ENCODE peak calls at places on chromosomes 4 and X, in ten cellular contexts. One of them, this sample, is unnamed.

GRCh38 chr4:177281544-177281943 is 28.1 kb upstream of the NEIL3 start:
- DNase-seq in HFFc6: no peak
- DNase-seq in Calu3: no peak
- DNase-seq in ACHN: no peak
- DNase-seq in left ventricle myocardium inferior: no peak
- DNase-seq in dorsolateral prefrontal cortex: no peak
- DNase-seq in activated effector memory CD4-positive, alpha-beta T cell treated with Interleukin-2 at 50 U/mL for 16 hours: no peak
- DNase-seq in NCI-H2029 treated with DMSO at 0.1 percent for 48 hours: no peak
- DNase-seq in HEK293T: no peak
- DNase-seq in mucosa of descending colon: no peak
- DNase-seq in this sample: no peak

GRCh38 chr4:101711590-101712255 is 78.8 kb upstream of the BANK1 start:
- DNase-seq in dorsolateral prefrontal cortex: no peak
- DNase-seq in activated effector memory CD4-positive, alpha-beta T cell treated with Interleukin-2 at 50 U/mL for 16 hours: no peak
- DNase-seq in mucosa of descending colon: no peak
- DNase-seq in Calu3: no peak
- DNase-seq in ACHN: no peak
- DNase-seq in HEK293T: no peak
- DNase-seq in left ventricle myocardium inferior: no peak
- DNase-seq in HFFc6: no peak
- DNase-seq in NCI-H2029 treated with DMSO at 0.1 percent for 48 hours: no peak
- DNase-seq in this sample: no peak

GRCh38 chr4:82519072-82519471 is 42.7 kb downstream of the TMEM150C start:
- DNase-seq in left ventricle myocardium inferior: no peak
- DNase-seq in ACHN: no peak
- DNase-seq in HEK293T: no peak
- DNase-seq in Calu3: no peak
- DNase-seq in activated effector memory CD4-positive, alpha-beta T cell treated with Interleukin-2 at 50 U/mL for 16 hours: no peak
- DNase-seq in mucosa of descending colon: no peak
- DNase-seq in dorsolateral prefrontal cortex: no peak
- DNase-seq in NCI-H2029 treated with DMSO at 0.1 percent for 48 hours: no peak
- DNase-seq in HFFc6: no peak
- DNase-seq in this sample: peak; percentile 2

GRCh38 chr4:73735231-73735630 is 5.1 kb upstream of the CXCL8 start:
- DNase-seq in ACHN: no peak
- DNase-seq in dorsolateral prefrontal cortex: no peak
- DNase-seq in Calu3: no peak
- DNase-seq in mucosa of descending colon: no peak
- DNase-seq in HFFc6: peak; percentile 39
- DNase-seq in left ventricle myocardium inferior: no peak
- DNase-seq in HEK293T: no peak
- DNase-seq in activated effector memory CD4-positive, alpha-beta T cell treated with Interleukin-2 at 50 U/mL for 16 hours: no peak
- DNase-seq in NCI-H2029 treated with DMSO at 0.1 percent for 48 hours: no peak
- DNase-seq in this sample: no peak

GRCh38 chrX:129606918-129607317 is 47.8 kb downstream of the APLN start:
- DNase-seq in ACHN: peak; percentile 38
- DNase-seq in left ventricle myocardium inferior: no peak
- DNase-seq in NCI-H2029 treated with DMSO at 0.1 percent for 48 hours: peak; percentile 18
- DNase-seq in dorsolateral prefrontal cortex: no peak
- DNase-seq in Calu3: peak; percentile 64
- DNase-seq in mucosa of descending colon: peak; percentile 76
- DNase-seq in HEK293T: peak; percentile 82
- DNase-seq in activated effector memory CD4-positive, alpha-beta T cell treated with Interleukin-2 at 50 U/mL for 16 hours: peak; percentile 20
- DNase-seq in HFFc6: peak; percentile 8
- DNase-seq in this sample: peak; percentile 28

GRCh38 chr4:185774815-185775684 is 36.9 kb downstream of the SORBS2 start:
- DNase-seq in NCI-H2029 treated with DMSO at 0.1 percent for 48 hours: no peak
- DNase-seq in ACHN: no peak
- DNase-seq in mucosa of descending colon: peak; percentile 29
- DNase-seq in dorsolateral prefrontal cortex: no peak
- DNase-seq in activated effector memory CD4-positive, alpha-beta T cell treated with Interleukin-2 at 50 U/mL for 16 hours: no peak
- DNase-seq in Calu3: peak; percentile 49
- DNase-seq in HFFc6: peak; percentile 79
- DNase-seq in HEK293T: no peak
- DNase-seq in left ventricle myocardium inferior: no peak
- DNase-seq in this sample: peak; percentile 51

GRCh38 chrX:135543924-135544323 is 23.5 kb downstream of the INTS6L start:
- DNase-seq in HEK293T: no peak
- DNase-seq in left ventricle myocardium inferior: no peak
- DNase-seq in mucosa of descending colon: peak; percentile 65
- DNase-seq in dorsolateral prefrontal cortex: no peak
- DNase-seq in HFFc6: no peak
- DNase-seq in NCI-H2029 treated with DMSO at 0.1 percent for 48 hours: no peak
- DNase-seq in ACHN: peak; percentile 1
- DNase-seq in activated effector memory CD4-positive, alpha-beta T cell treated with Interleukin-2 at 50 U/mL for 16 hours: no peak
- DNase-seq in Calu3: no peak
- DNase-seq in this sample: no peak

GRCh38 chr4:106522839-106523238 is 154.3 kb upstream of the GIMD1 start:
- DNase-seq in activated effector memory CD4-positive, alpha-beta T cell treated with Interleukin-2 at 50 U/mL for 16 hours: no peak
- DNase-seq in ACHN: peak; percentile 27
- DNase-seq in NCI-H2029 treated with DMSO at 0.1 percent for 48 hours: no peak
- DNase-seq in left ventricle myocardium inferior: no peak
- DNase-seq in HEK293T: peak; percentile 12
- DNase-seq in mucosa of descending colon: no peak
- DNase-seq in dorsolateral prefrontal cortex: no peak
- DNase-seq in HFFc6: peak; percentile 15
- DNase-seq in Calu3: no peak
- DNase-seq in this sample: no peak

GRCh38 chrX:53440631-53441517 is 6.7 kb upstream of the HSD17B10 start:
- DNase-seq in mucosa of descending colon: peak; percentile 51
- DNase-seq in activated effector memory CD4-positive, alpha-beta T cell treated with Interleukin-2 at 50 U/mL for 16 hours: no peak
- DNase-seq in left ventricle myocardium inferior: peak; percentile 67
- DNase-seq in HFFc6: peak; percentile 9
- DNase-seq in NCI-H2029 treated with DMSO at 0.1 percent for 48 hours: no peak
- DNase-seq in Calu3: peak; percentile 29
- DNase-seq in HEK293T: no peak
- DNase-seq in ACHN: no peak
- DNase-seq in dorsolateral prefrontal cortex: peak; percentile 41
- DNase-seq in this sample: peak; percentile 19

GRCh38 chrX:81957900-81958545 is 756.1 kb downstream of the SH3BGRL start:
- DNase-seq in activated effector memory CD4-positive, alpha-beta T cell treated with Interleukin-2 at 50 U/mL for 16 hours: no peak
- DNase-seq in HFFc6: no peak
- DNase-seq in NCI-H2029 treated with DMSO at 0.1 percent for 48 hours: no peak
- DNase-seq in HEK293T: peak; percentile 17
- DNase-seq in Calu3: peak; percentile 23
- DNase-seq in ACHN: peak; percentile 17
- DNase-seq in left ventricle myocardium inferior: no peak
- DNase-seq in mucosa of descending colon: no peak
- DNase-seq in dorsolateral prefrontal cortex: no peak
- DNase-seq in this sample: peak; percentile 4

GRCh38 chr4:1246111-1246881 is 2.6 kb downstream of the CTBP1 start:
- DNase-seq in activated effector memory CD4-positive, alpha-beta T cell treated with Interleukin-2 at 50 U/mL for 16 hours: no peak
- DNase-seq in HEK293T: no peak
- DNase-seq in mucosa of descending colon: no peak
- DNase-seq in HFFc6: no peak
- DNase-seq in Calu3: peak; percentile 39
- DNase-seq in left ventricle myocardium inferior: peak; percentile 26
- DNase-seq in NCI-H2029 treated with DMSO at 0.1 percent for 48 hours: no peak
- DNase-seq in ACHN: no peak
- DNase-seq in dorsolateral prefrontal cortex: no peak
- DNase-seq in this sample: no peak

GRCh38 chr4:69147334-69147733 is 51.1 kb downstream of the UGT2B7 start:
- DNase-seq in HEK293T: no peak
- DNase-seq in HFFc6: no peak
- DNase-seq in dorsolateral prefrontal cortex: no peak
- DNase-seq in left ventricle myocardium inferior: no peak
- DNase-seq in NCI-H2029 treated with DMSO at 0.1 percent for 48 hours: peak; percentile 64
- DNase-seq in Calu3: no peak
- DNase-seq in mucosa of descending colon: no peak
- DNase-seq in activated effector memory CD4-positive, alpha-beta T cell treated with Interleukin-2 at 50 U/mL for 16 hours: no peak
- DNase-seq in ACHN: no peak
- DNase-seq in this sample: no peak

GRCh38 chr4:122759639-122760310 is 27.3 kb downstream of the BBS12 start:
- DNase-seq in HEK293T: no peak
- DNase-seq in dorsolateral prefrontal cortex: no peak
- DNase-seq in NCI-H2029 treated with DMSO at 0.1 percent for 48 hours: no peak
- DNase-seq in HFFc6: peak; percentile 30
- DNase-seq in mucosa of descending colon: no peak
- DNase-seq in Calu3: no peak
- DNase-seq in activated effector memory CD4-positive, alpha-beta T cell treated with Interleukin-2 at 50 U/mL for 16 hours: no peak
- DNase-seq in left ventricle myocardium inferior: no peak
- DNase-seq in ACHN: peak; percentile 47
- DNase-seq in this sample: no peak

GRCh38 chr4:186728631-186729271 is 5.1 kb upstream of the FAT1 start:
- DNase-seq in dorsolateral prefrontal cortex: no peak
- DNase-seq in activated effector memory CD4-positive, alpha-beta T cell treated with Interleukin-2 at 50 U/mL for 16 hours: no peak
- DNase-seq in HFFc6: peak; percentile 65
- DNase-seq in left ventricle myocardium inferior: no peak
- DNase-seq in ACHN: peak; percentile 9
- DNase-seq in NCI-H2029 treated with DMSO at 0.1 percent for 48 hours: no peak
- DNase-seq in HEK293T: no peak
- DNase-seq in Calu3: peak; percentile 42
- DNase-seq in mucosa of descending colon: no peak
- DNase-seq in this sample: peak; percentile 56

GRCh38 chr4:109486007-109486406 is 52.4 kb downstream of the SEC24B start:
- DNase-seq in left ventricle myocardium inferior: no peak
- DNase-seq in mucosa of descending colon: no peak
- DNase-seq in HEK293T: no peak
- DNase-seq in Calu3: no peak
- DNase-seq in NCI-H2029 treated with DMSO at 0.1 percent for 48 hours: no peak
- DNase-seq in HFFc6: no peak
- DNase-seq in ACHN: no peak
- DNase-seq in dorsolateral prefrontal cortex: no peak
- DNase-seq in activated effector memory CD4-positive, alpha-beta T cell treated with Interleukin-2 at 50 U/mL for 16 hours: no peak
- DNase-seq in this sample: no peak

GRCh38 chrX:22124098-22124497 is 92.0 kb downstream of the PHEX start:
- DNase-seq in left ventricle myocardium inferior: no peak
- DNase-seq in activated effector memory CD4-positive, alpha-beta T cell treated with Interleukin-2 at 50 U/mL for 16 hours: no peak
- DNase-seq in dorsolateral prefrontal cortex: no peak
- DNase-seq in NCI-H2029 treated with DMSO at 0.1 percent for 48 hours: no peak
- DNase-seq in HFFc6: no peak
- DNase-seq in HEK293T: no peak
- DNase-seq in ACHN: no peak
- DNase-seq in Calu3: no peak
- DNase-seq in mucosa of descending colon: no peak
- DNase-seq in this sample: peak; percentile 44

GRCh38 chr4:137531121-137531520 is 1.2 kb downstream of the PCDH18 start:
- DNase-seq in left ventricle myocardium inferior: no peak
- DNase-seq in mucosa of descending colon: peak; percentile 19
- DNase-seq in NCI-H2029 treated with DMSO at 0.1 percent for 48 hours: no peak
- DNase-seq in HEK293T: peak; percentile 18
- DNase-seq in ACHN: no peak
- DNase-seq in activated effector memory CD4-positive, alpha-beta T cell treated with Interleukin-2 at 50 U/mL for 16 hours: no peak
- DNase-seq in Calu3: no peak
- DNase-seq in HFFc6: peak; percentile 49
- DNase-seq in dorsolateral prefrontal cortex: no peak
- DNase-seq in this sample: no peak

GRCh38 chrX:16278927-16279326 is 111.6 kb downstream of the MAGEB17 start:
- DNase-seq in dorsolateral prefrontal cortex: no peak
- DNase-seq in ACHN: no peak
- DNase-seq in NCI-H2029 treated with DMSO at 0.1 percent for 48 hours: no peak
- DNase-seq in mucosa of descending colon: peak; percentile 2
- DNase-seq in activated effector memory CD4-positive, alpha-beta T cell treated with Interleukin-2 at 50 U/mL for 16 hours: no peak
- DNase-seq in HFFc6: no peak
- DNase-seq in HEK293T: no peak
- DNase-seq in Calu3: no peak
- DNase-seq in left ventricle myocardium inferior: no peak
- DNase-seq in this sample: no peak

GRCh38 chrX:69133561-69134542 is 31.4 kb downstream of the PJA1 start:
- DNase-seq in activated effector memory CD4-positive, alpha-beta T cell treated with Interleukin-2 at 50 U/mL for 16 hours: no peak
- DNase-seq in NCI-H2029 treated with DMSO at 0.1 percent for 48 hours: no peak
- DNase-seq in dorsolateral prefrontal cortex: no peak
- DNase-seq in left ventricle myocardium inferior: no peak
- DNase-seq in ACHN: peak; percentile 62
- DNase-seq in Calu3: peak; percentile 70
- DNase-seq in mucosa of descending colon: peak; percentile 12
- DNase-seq in HEK293T: peak; percentile 81
- DNase-seq in HFFc6: peak; percentile 55
- DNase-seq in this sample: peak; percentile 22

GRCh38 chr4:7315286-7315685 is 119.4 kb downstream of the PSAPL1 start:
- DNase-seq in Calu3: no peak
- DNase-seq in dorsolateral prefrontal cortex: no peak
- DNase-seq in HFFc6: no peak
- DNase-seq in HEK293T: no peak
- DNase-seq in activated effector memory CD4-positive, alpha-beta T cell treated with Interleukin-2 at 50 U/mL for 16 hours: no peak
- DNase-seq in NCI-H2029 treated with DMSO at 0.1 percent for 48 hours: no peak
- DNase-seq in ACHN: no peak
- DNase-seq in mucosa of descending colon: no peak
- DNase-seq in left ventricle myocardium inferior: no peak
- DNase-seq in this sample: no peak

GRCh38 chr4:3330682-3331081 is 37.9 kb downstream of the RGS12 start:
- DNase-seq in ACHN: no peak
- DNase-seq in HFFc6: no peak
- DNase-seq in HEK293T: no peak
- DNase-seq in NCI-H2029 treated with DMSO at 0.1 percent for 48 hours: no peak
- DNase-seq in activated effector memory CD4-positive, alpha-beta T cell treated with Interleukin-2 at 50 U/mL for 16 hours: no peak
- DNase-seq in mucosa of descending colon: no peak
- DNase-seq in left ventricle myocardium inferior: no peak
- DNase-seq in Calu3: no peak
- DNase-seq in dorsolateral prefrontal cortex: no peak
- DNase-seq in this sample: no peak

GRCh38 chr4:174505892-174506291 is 16.4 kb downstream of the HPGD start:
- DNase-seq in left ventricle myocardium inferior: no peak
- DNase-seq in Calu3: no peak
- DNase-seq in HFFc6: no peak
- DNase-seq in activated effector memory CD4-positive, alpha-beta T cell treated with Interleukin-2 at 50 U/mL for 16 hours: no peak
- DNase-seq in HEK293T: no peak
- DNase-seq in dorsolateral prefrontal cortex: no peak
- DNase-seq in NCI-H2029 treated with DMSO at 0.1 percent for 48 hours: no peak
- DNase-seq in mucosa of descending colon: no peak
- DNase-seq in ACHN: no peak
- DNase-seq in this sample: no peak

GRCh38 chrX:118495061-118495921 is at the start of gene DOCK11:
- DNase-seq in ACHN: peak; percentile 79
- DNase-seq in left ventricle myocardium inferior: peak; percentile 74
- DNase-seq in Calu3: peak; percentile 54
- DNase-seq in dorsolateral prefrontal cortex: peak; percentile 66
- DNase-seq in NCI-H2029 treated with DMSO at 0.1 percent for 48 hours: no peak
- DNase-seq in activated effector memory CD4-positive, alpha-beta T cell treated with Interleukin-2 at 50 U/mL for 16 hours: peak; percentile 75
- DNase-seq in HFFc6: peak; percentile 65
- DNase-seq in HEK293T: peak; percentile 73
- DNase-seq in mucosa of descending colon: peak; percentile 62
- DNase-seq in this sample: peak; percentile 91

GRCh38 chr4:123350191-123350544 is 46.4 kb upstream of the SPRY1 start:
- DNase-seq in dorsolateral prefrontal cortex: no peak
- DNase-seq in HEK293T: no peak
- DNase-seq in NCI-H2029 treated with DMSO at 0.1 percent for 48 hours: no peak
- DNase-seq in ACHN: no peak
- DNase-seq in activated effector memory CD4-positive, alpha-beta T cell treated with Interleukin-2 at 50 U/mL for 16 hours: no peak
- DNase-seq in mucosa of descending colon: peak; percentile 32
- DNase-seq in HFFc6: no peak
- DNase-seq in Calu3: peak; percentile 19
- DNase-seq in left ventricle myocardium inferior: no peak
- DNase-seq in this sample: no peak

GRCh38 chrX:104660092-104660491 is 94.1 kb downstream of the IL1RAPL2 start:
- DNase-seq in activated effector memory CD4-positive, alpha-beta T cell treated with Interleukin-2 at 50 U/mL for 16 hours: no peak
- DNase-seq in NCI-H2029 treated with DMSO at 0.1 percent for 48 hours: no peak
- DNase-seq in dorsolateral prefrontal cortex: no peak
- DNase-seq in left ventricle myocardium inferior: no peak
- DNase-seq in HFFc6: no peak
- DNase-seq in HEK293T: no peak
- DNase-seq in Calu3: no peak
- DNase-seq in mucosa of descending colon: no peak
- DNase-seq in ACHN: no peak
- DNase-seq in this sample: no peak

GRCh38 chrX:7059214-7059838 is 88.2 kb upstream of the STS start:
- DNase-seq in dorsolateral prefrontal cortex: no peak
- DNase-seq in mucosa of descending colon: no peak
- DNase-seq in HFFc6: no peak
- DNase-seq in ACHN: no peak
- DNase-seq in activated effector memory CD4-positive, alpha-beta T cell treated with Interleukin-2 at 50 U/mL for 16 hours: no peak
- DNase-seq in Calu3: no peak
- DNase-seq in left ventricle myocardium inferior: no peak
- DNase-seq in HEK293T: no peak
- DNase-seq in NCI-H2029 treated with DMSO at 0.1 percent for 48 hours: no peak
- DNase-seq in this sample: no peak

GRCh38 chr4:77156912-77157858 is at the start of gene CCNG2:
- DNase-seq in ACHN: peak; percentile 88
- DNase-seq in activated effector memory CD4-positive, alpha-beta T cell treated with Interleukin-2 at 50 U/mL for 16 hours: peak; percentile 33
- DNase-seq in left ventricle myocardium inferior: peak; percentile 85
- DNase-seq in dorsolateral prefrontal cortex: peak; percentile 83
- DNase-seq in NCI-H2029 treated with DMSO at 0.1 percent for 48 hours: peak; percentile 92
- DNase-seq in HEK293T: peak; percentile 60
- DNase-seq in HFFc6: no peak
- DNase-seq in Calu3: peak; percentile 79
- DNase-seq in mucosa of descending colon: peak; percentile 93
- DNase-seq in this sample: no peak

GRCh38 chrX:68443155-68443868 is 10.0 kb upstream of the OPHN1 start:
- DNase-seq in HFFc6: peak; percentile 35
- DNase-seq in HEK293T: no peak
- DNase-seq in activated effector memory CD4-positive, alpha-beta T cell treated with Interleukin-2 at 50 U/mL for 16 hours: peak; percentile 0
- DNase-seq in mucosa of descending colon: no peak
- DNase-seq in left ventricle myocardium inferior: peak; percentile 21
- DNase-seq in Calu3: peak; percentile 40
- DNase-seq in dorsolateral prefrontal cortex: no peak
- DNase-seq in NCI-H2029 treated with DMSO at 0.1 percent for 48 hours: no peak
- DNase-seq in ACHN: peak; percentile 61
- DNase-seq in this sample: no peak

This sample was measured in Caki2.